ENCODE peak calls at places on chromosomes 12 and 14, in nine cellular contexts. X is tibial artery, S is GM23338, V is choroid plexus epithelial cell, Y is HL-60, U is cardiac muscle cell, K is OCI-LY7, T is cardiac fibroblast, F is fibroblast of the aortic adventitia. B is an unnamed sample.
A peak's percentile ranks its signal among the peaks of the same experiment; 100 is the strongest.

GRCh38 chr12:66916189-66916588 is 237.3 kb upstream of the GRIP1 start:
- DNase-seq in X (no peak), S (no peak), V (no peak), Y (no peak), U (no peak), K (no peak), T (no peak), F (no peak), B (no peak)

GRCh38 chr14:100904307-100905019 is 941 bp upstream of the RTL1 start:
- DNase-seq in X (no peak), S (peak; percentile 88), V (no peak), Y (no peak), U (no peak), K (no peak), T (no peak), F (no peak), B (no peak)

GRCh38 chr12:79614730-79615129 is 76.0 kb downstream of the PAWR start:
- DNase-seq in X (no peak), S (no peak), V (peak; percentile 43), Y (no peak), U (no peak), K (no peak), T (no peak), F (no peak), B (no peak)

GRCh38 chr14:29842228-29842627 is 85.4 kb downstream of the PRKD1 start:
- DNase-seq in X (no peak), S (no peak), V (no peak), Y (no peak), U (no peak), K (no peak), T (no peak), F (no peak), B (no peak)

GRCh38 chr14:53571589-53571988 is 385.0 kb downstream of the BMP4 start:
- DNase-seq in X (no peak), S (no peak), V (no peak), Y (no peak), U (no peak), K (no peak), T (no peak), F (no peak), B (no peak)

GRCh38 chr12:51771008-51771407 is 77.5 kb downstream of the FIGNL2 start:
- DNase-seq in X (no peak), S (no peak), V (no peak), Y (no peak), U (no peak), K (no peak), T (no peak), F (peak; percentile 14), B (no peak)

GRCh38 chr12:27844427-27845090 is 64.5 kb upstream of the MANSC4 start:
- DNase-seq in X (no peak), S (no peak), V (no peak), Y (no peak), U (peak; percentile 52), K (no peak), T (peak; percentile 28), F (peak; percentile 57), B (no peak)

GRCh38 chr12:47997321-47997720 is 7.0 kb downstream of the COL2A1 start:
- DNase-seq in X (peak; percentile 23), S (no peak), V (no peak), Y (no peak), U (no peak), K (no peak), T (no peak), F (no peak), B (no peak)

GRCh38 chr12:132686831-132687210 is 321 bp downstream of the POLE start:
- DNase-seq in X (no peak), S (peak; percentile 48), V (no peak), Y (no peak), U (no peak), K (no peak), T (no peak), F (no peak), B (no peak)

GRCh38 chr14:62168564-62169155 is 406.4 kb downstream of the SNAPC1 start:
- DNase-seq in X (no peak), S (peak; percentile 29), V (no peak), Y (no peak), U (no peak), K (no peak), T (peak; percentile 2), F (peak; percentile 9), B (no peak)

GRCh38 chr12:77893918-77894317 is 63.2 kb downstream of the NAV3 start:
- DNase-seq in X (no peak), S (peak; percentile 39), V (peak; percentile 61), Y (no peak), U (peak; percentile 34), K (no peak), T (peak; percentile 46), F (peak; percentile 49), B (no peak)

GRCh38 chr14:38208825-38209562 is 1.3 kb downstream of the SSTR1 start:
- DNase-seq in X (no peak), S (peak; percentile 70), V (peak; percentile 53), Y (no peak), U (peak; percentile 68), K (no peak), T (peak; percentile 72), F (peak; percentile 17), B (no peak)

GRCh38 chr12:12439636-12440035 is 82.8 kb downstream of the BORCS5 start:
- DNase-seq in X (no peak), S (no peak), V (peak; percentile 93), Y (peak; percentile 89), U (peak; percentile 93), K (no peak), T (peak; percentile 85), F (peak; percentile 92), B (no peak)

GRCh38 chr12:79300199-79300568 is 390.6 kb downstream of the PAWR start:
- DNase-seq in X (no peak), S (peak; percentile 32), V (peak; percentile 93), Y (no peak), U (peak; percentile 43), K (no peak), T (peak; percentile 35), F (no peak), B (no peak)

GRCh38 chr12:5586201-5586600 is 154.3 kb downstream of the NTF3 start:
- DNase-seq in X (no peak), S (no peak), V (no peak), Y (no peak), U (peak; percentile 36), K (no peak), T (peak; percentile 35), F (no peak), B (no peak)

GRCh38 chr12:123091756-123092155 is 59.1 kb downstream of the PITPNM2 start:
- DNase-seq in X (no peak), S (no peak), V (no peak), Y (peak; percentile 67), U (no peak), K (no peak), T (no peak), F (no peak), B (no peak)

GRCh38 chr12:123092866-123093265 is 58.0 kb downstream of the PITPNM2 start:
- DNase-seq in X (no peak), S (no peak), V (peak; percentile 29), Y (no peak), U (no peak), K (no peak), T (no peak), F (no peak), B (no peak)

GRCh38 chr12:123089125-123089524 is 61.8 kb downstream of the PITPNM2 start:
- DNase-seq in X (no peak), S (no peak), V (no peak), Y (peak; percentile 78), U (no peak), K (no peak), T (no peak), F (no peak), B (no peak)

GRCh38 chr12:123089631-123090353 is 61.1 kb downstream of the PITPNM2 start:
- DNase-seq in X (no peak), S (no peak), V (peak; percentile 95), Y (peak; percentile 68), U (peak; percentile 91), K (no peak), T (peak; percentile 86), F (peak; percentile 95), B (no peak)

GRCh38 chr12:123091230-123091629 is 59.7 kb downstream of the PITPNM2 start:
- DNase-seq in X (no peak), S (no peak), V (no peak), Y (no peak), U (no peak), K (no peak), T (no peak), F (no peak), B (no peak)
- TF ChIP-seq CTCF in X (no peak), S (no peak), V (no peak), Y (no peak), U (no peak), K (no peak), T (no peak), F (no peak), B (no peak)

GRCh38 chr14:103104654-103105511 is 10.4 kb downstream of the EXOC3L4 start:
- DNase-seq in X (no peak), S (peak; percentile 80), V (peak; percentile 66), Y (peak; percentile 47), U (peak; percentile 56), K (peak; percentile 66), T (peak; percentile 57), F (peak; percentile 69), B (no peak)

GRCh38 chr14:103103461-103104388 is 9.2 kb downstream of the EXOC3L4 start:
- DNase-seq in X (no peak), S (peak; percentile 55), V (peak; percentile 42), Y (peak; percentile 47), U (peak; percentile 62), K (no peak), T (peak; percentile 79), F (peak; percentile 55), B (no peak)

GRCh38 chr14:103104389-103104653 is 9.8 kb downstream of the EXOC3L4 start:
- DNase-seq in X (no peak), S (no peak), V (no peak), Y (no peak), U (no peak), K (no peak), T (no peak), F (no peak), B (no peak)

GRCh38 chr14:103107455-103107854 is 12.9 kb downstream of the EXOC3L4 start:
- DNase-seq in X (no peak), S (no peak), V (no peak), Y (no peak), U (no peak), K (no peak), T (no peak), F (no peak), B (no peak)

GRCh38 chr14:103105580-103106168 is 11.1 kb downstream of the EXOC3L4 start:
- DNase-seq in X (no peak), S (no peak), V (no peak), Y (peak; percentile 54), U (no peak), K (peak; percentile 88), T (no peak), F (no peak), B (no peak)
- TF ChIP-seq CTCF in X (no peak), S (no peak), V (peak; percentile 10), Y (no peak), U (no peak), K (peak; percentile 72), T (no peak), F (no peak), B (peak; percentile 29)

GRCh38 chr14:92459479-92460421 is 53.8 kb upstream of the RIN3 start:
- DNase-seq in X (no peak), S (no peak), V (no peak), Y (no peak), U (peak; percentile 43), K (no peak), T (peak; percentile 62), F (no peak), B (no peak)
- TF ChIP-seq CTCF in X (no peak), S (peak; percentile 17), V (peak; percentile 12), Y (no peak), U (no peak), K (no peak), T (peak; percentile 4), F (peak; percentile 17), B (peak; percentile 26)

GRCh38 chr12:24038211-24038997 is 88.9 kb upstream of the SOX5 start:
- DNase-seq in X (no peak), S (peak; percentile 52), V (peak; percentile 19), Y (no peak), U (peak; percentile 17), K (no peak), T (no peak), F (peak; percentile 8), B (no peak)
- TF ChIP-seq CTCF in X (no peak), S (no peak), V (no peak), Y (no peak), U (no peak), K (no peak), T (no peak), F (no peak), B (no peak)

B was measured in esophagus squamous epithelium.